ENCODE peak calls at places on chromosomes 11 and 22, in nine cellular contexts. E is CD8-positive, alpha-beta memory T cell; S is body of pancreas; C is tibial artery; P is SJCRH30; D is fibroblast of lung; F is tibial nerve; Y is aorta; Q is PC-3. V is an unnamed sample.

GRCh38 chr22:31313366-31314147 is 21.3 kb upstream of the PIK3IP1 start:
- DNase-seq in E (peak; percentile 51), S (peak; percentile 88), C (peak; percentile 62), P (peak; percentile 45), D (peak; percentile 67), F (peak; percentile 52), Y (peak; percentile 86), Q (peak; percentile 83), V (peak; percentile 87)

GRCh38 chr11:86737752-86738151 is 62.6 kb upstream of the PRSS23 start:
- DNase-seq in E (no peak), S (no peak), C (no peak), P (no peak), D (peak; percentile 78), F (no peak), Y (no peak), Q (peak; percentile 77), V (no peak)

GRCh38 chr11:10651579-10652361 is 41.8 kb downstream of the IRAG1 start:
- DNase-seq in E (no peak), S (no peak), C (peak; percentile 25), P (peak; percentile 17), D (no peak), F (no peak), Y (peak; percentile 80), Q (no peak), V (no peak)

GRCh38 chr11:133809525-133810178 is 35.7 kb downstream of the SPATA19 start:
- DNase-seq in E (no peak), S (no peak), C (no peak), P (peak; percentile 66), D (no peak), F (no peak), Y (no peak), Q (no peak), V (peak; percentile 56)

GRCh38 chr11:103007521-103007920 is 52.0 kb upstream of the MMP13 start:
- DNase-seq in E (no peak), S (no peak), C (no peak), P (no peak), D (no peak), F (no peak), Y (no peak), Q (peak; percentile 68), V (no peak)

GRCh38 chr22:20211997-20212753 is 55.9 kb downstream of the RTN4R start:
- DNase-seq in E (no peak), S (peak; percentile 72), C (no peak), P (peak; percentile 91), D (peak; percentile 37), F (peak; percentile 29), Y (peak; percentile 79), Q (no peak), V (peak; percentile 88)

GRCh38 chr11:116879789-116880402 is 42.5 kb upstream of the APOA1 start:
- DNase-seq in E (no peak), S (no peak), C (no peak), P (peak; percentile 13), D (peak; percentile 90), F (no peak), Y (no peak), Q (peak; percentile 86), V (no peak)

GRCh38 chr11:33377100-33377851 is 120.1 kb downstream of the HIPK3 start:
- DNase-seq in E (no peak), S (no peak), C (no peak), P (no peak), D (no peak), F (no peak), Y (no peak), Q (no peak), V (no peak)

GRCh38 chr22:37545703-37546435 is 14.4 kb upstream of the CDC42EP1 start:
- DNase-seq in E (no peak), S (peak; percentile 79), C (peak; percentile 94), P (peak; percentile 91), D (peak; percentile 94), F (peak; percentile 85), Y (peak; percentile 96), Q (peak; percentile 72), V (peak; percentile 98)

GRCh38 chr22:50621948-50622722 is 5.8 kb downstream of the ARSA start:
- DNase-seq in E (no peak), S (peak; percentile 44), C (no peak), P (no peak), D (no peak), F (no peak), Y (no peak), Q (peak; percentile 11), V (no peak)

GRCh38 chr11:12394601-12395000 is 17.2 kb downstream of the PARVA start:
- DNase-seq in E (no peak), S (no peak), C (no peak), P (no peak), D (no peak), F (no peak), Y (no peak), Q (no peak), V (no peak)

GRCh38 chr11:12390687-12391110 is 13.3 kb downstream of the PARVA start:
- DNase-seq in E (no peak), S (no peak), C (no peak), P (peak; percentile 74), D (no peak), F (no peak), Y (no peak), Q (no peak), V (no peak)

GRCh38 chr11:12395333-12395732 is 18.0 kb downstream of the PARVA start:
- DNase-seq in E (no peak), S (no peak), C (no peak), P (no peak), D (no peak), F (no peak), Y (no peak), Q (no peak), V (no peak)

GRCh38 chr11:12392672-12393071 is 15.3 kb downstream of the PARVA start:
- DNase-seq in E (no peak), S (no peak), C (no peak), P (no peak), D (no peak), F (no peak), Y (no peak), Q (no peak), V (no peak)

GRCh38 chr11:12393691-12394090 is 16.3 kb downstream of the PARVA start:
- DNase-seq in E (no peak), S (no peak), C (no peak), P (no peak), D (no peak), F (no peak), Y (no peak), Q (no peak), V (no peak)
- H3K27me3 ChIP-seq in E (no peaks in the 10 kb centered on the region), S (no peaks in the 10 kb centered on the region), C (no peaks in the 10 kb centered on the region), P (no peaks in the 10 kb centered on the region), D (no peaks in the 10 kb centered on the region), F (no peaks in the 10 kb centered on the region), Y (no peaks in the 10 kb centered on the region), Q (no peaks in the 10 kb centered on the region), V (no peaks in the 10 kb centered on the region)

GRCh38 chr22:39665229-39665628 is 94.7 kb downstream of the CACNA1I start:
- DNase-seq in E (no peak), S (no peak), C (no peak), P (no peak), D (no peak), F (no peak), Y (no peak), Q (no peak), V (no peak)

GRCh38 chr22:39666495-39666894 is 95.9 kb downstream of the CACNA1I start:
- DNase-seq in E (no peak), S (no peak), C (no peak), P (no peak), D (no peak), F (no peak), Y (no peak), Q (no peak), V (no peak)

GRCh38 chr22:39665661-39666431 is 95.3 kb downstream of the CACNA1I start:
- DNase-seq in E (no peak), S (no peak), C (no peak), P (no peak), D (no peak), F (no peak), Y (no peak), Q (no peak), V (no peak)

GRCh38 chr22:39663751-39664150 is 93.2 kb downstream of the CACNA1I start:
- DNase-seq in E (no peak), S (no peak), C (no peak), P (no peak), D (no peak), F (no peak), Y (no peak), Q (peak; percentile 55), V (no peak)

GRCh38 chr22:39664485-39665200 is 94.1 kb downstream of the CACNA1I start:
- DNase-seq in E (peak; percentile 32), S (no peak), C (no peak), P (no peak), D (no peak), F (no peak), Y (no peak), Q (no peak), V (no peak)
- H3K27me3 ChIP-seq in E (peaks cover 9% of the 10 kb centered on the region), S (no peaks in the 10 kb centered on the region), C (no peaks in the 10 kb centered on the region), P (no peaks in the 10 kb centered on the region), D (peaks cover 12% of the 10 kb centered on the region), F (no peaks in the 10 kb centered on the region), Y (no peaks in the 10 kb centered on the region), Q (no peaks in the 10 kb centered on the region), V (no peaks in the 10 kb centered on the region)

GRCh38 chr22:23020659-23021293 is 49.5 kb upstream of the GNAZ start:
- DNase-seq in E (no peak), S (no peak), C (no peak), P (no peak), D (no peak), F (no peak), Y (no peak), Q (no peak), V (no peak)
- H3K27me3 ChIP-seq in E (no peaks in the 10 kb centered on the region), S (no peaks in the 10 kb centered on the region), C (no peaks in the 10 kb centered on the region), P (peaks cover 4% of the 10 kb centered on the region), D (no peaks in the 10 kb centered on the region), F (no peaks in the 10 kb centered on the region), Y (no peaks in the 10 kb centered on the region), Q (no peaks in the 10 kb centered on the region), V (no peaks in the 10 kb centered on the region)

GRCh38 chr22:29722151-29722550 is 2.3 kb downstream of the CABP7 start:
- DNase-seq in E (no peak), S (no peak), C (no peak), P (no peak), D (no peak), F (no peak), Y (no peak), Q (peak; percentile 37), V (no peak)

GRCh38 chr22:29722587-29722986 is 2.8 kb downstream of the CABP7 start:
- DNase-seq in E (no peak), S (no peak), C (no peak), P (no peak), D (no peak), F (no peak), Y (no peak), Q (no peak), V (no peak)

GRCh38 chr22:29724843-29725242 is 5.0 kb downstream of the CABP7 start:
- DNase-seq in E (no peak), S (no peak), C (no peak), P (no peak), D (no peak), F (no peak), Y (no peak), Q (no peak), V (no peak)

GRCh38 chr22:29726104-29726503 is 6.3 kb downstream of the CABP7 start:
- DNase-seq in E (no peak), S (no peak), C (no peak), P (no peak), D (no peak), F (no peak), Y (no peak), Q (no peak), V (no peak)

DNA sequence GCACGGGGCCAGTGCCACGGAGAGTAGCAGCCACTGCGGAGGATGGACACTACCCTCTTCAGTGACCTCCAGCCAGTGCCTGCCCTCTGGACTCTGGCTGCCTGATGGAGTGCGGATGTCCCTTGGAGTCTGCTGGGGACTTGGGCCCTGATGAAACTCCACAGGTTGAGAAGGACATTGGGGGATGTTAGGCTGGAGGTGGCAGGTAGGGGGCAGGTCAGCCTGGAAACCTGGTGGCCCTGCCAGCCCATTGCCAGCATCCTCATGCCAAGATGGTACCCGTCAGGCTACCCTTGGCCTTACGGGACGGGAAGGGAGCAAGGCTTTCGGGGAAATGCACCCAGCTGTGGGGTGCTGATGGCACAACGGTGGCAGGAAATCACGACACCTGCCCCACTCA is 4.0 kb downstream of the CABP7 start:
- DNase-seq in E (no peak), S (no peak), C (no peak), P (no peak), D (no peak), F (no peak), Y (no peak), Q (no peak), V (no peak)
- H3K27me3 ChIP-seq in E (peaks cover 3% of the 10 kb centered on the region), S (no peaks in the 10 kb centered on the region), C (no peaks in the 10 kb centered on the region), P (no peaks in the 10 kb centered on the region), D (peaks cover 16% of the 10 kb centered on the region), F (no peaks in the 10 kb centered on the region), Y (no peaks in the 10 kb centered on the region), Q (peaks cover 8% of the 10 kb centered on the region), V (no peaks in the 10 kb centered on the region)